ENCODE peak calls at places on chromosomes 4 and X, in five cellular contexts. One of them, this sample, is unnamed.

GRCh38 chrX:47218920-47219815 is 687 bp downstream of the CDK16 start:
- DNase-seq in glutamatergic neuron: peak; percentile 67
- DNase-seq in CD14-positive monocyte: no peak
- DNase-seq in GM13977: peak; percentile 48
- DNase-seq in nephron progenitor cell: peak; percentile 62
- DNase-seq in this sample: peak; percentile 42

GRCh38 chr4:118033148-118034060 is 882 bp upstream of the NDST3 start:
- DNase-seq in glutamatergic neuron: peak; percentile 79
- DNase-seq in CD14-positive monocyte: no peak
- DNase-seq in GM13977: peak; percentile 22
- DNase-seq in nephron progenitor cell: peak; percentile 79
- DNase-seq in this sample: no peak

GRCh38 chrX:97740886-97741285 is 857.2 kb downstream of the RPA4 start:
- DNase-seq in glutamatergic neuron: no peak
- DNase-seq in CD14-positive monocyte: no peak
- DNase-seq in GM13977: no peak
- DNase-seq in nephron progenitor cell: no peak
- DNase-seq in this sample: no peak

GRCh38 chrX:53156207-53156596 is 62.3 kb downstream of the KANTR start:
- DNase-seq in glutamatergic neuron: no peak
- DNase-seq in CD14-positive monocyte: no peak
- DNase-seq in GM13977: no peak
- DNase-seq in nephron progenitor cell: no peak
- DNase-seq in this sample: no peak

GRCh38 chr4:176222149-176222548 is 26.8 kb upstream of the SPATA4 start:
- DNase-seq in glutamatergic neuron: no peak
- DNase-seq in CD14-positive monocyte: no peak
- DNase-seq in GM13977: no peak
- DNase-seq in nephron progenitor cell: no peak
- DNase-seq in this sample: no peak

GRCh38 chr4:153341575-153342090 is 2.9 kb upstream of the MND1 start:
- DNase-seq in glutamatergic neuron: no peak
- DNase-seq in CD14-positive monocyte: no peak
- DNase-seq in GM13977: no peak
- DNase-seq in nephron progenitor cell: no peak
- DNase-seq in this sample: no peak

GRCh38 chr4:110621839-110622751 is 782 bp downstream of the PITX2 start:
- DNase-seq in glutamatergic neuron: no peak
- DNase-seq in CD14-positive monocyte: no peak
- DNase-seq in GM13977: peak; percentile 36
- DNase-seq in nephron progenitor cell: peak; percentile 60
- DNase-seq in this sample: no peak

GRCh38 chr4:182795446-182796238 is 121.5 kb downstream of the DCTD start:
- DNase-seq in glutamatergic neuron: no peak
- DNase-seq in CD14-positive monocyte: no peak
- DNase-seq in GM13977: no peak
- DNase-seq in nephron progenitor cell: no peak
- DNase-seq in this sample: no peak

GRCh38 chr4:8118035-8118434 is 40.6 kb downstream of the ABLIM2 start:
- DNase-seq in glutamatergic neuron: no peak
- DNase-seq in CD14-positive monocyte: no peak
- DNase-seq in GM13977: no peak
- DNase-seq in nephron progenitor cell: no peak
- DNase-seq in this sample: no peak

GRCh38 chrX:71615954-71616353 is 2.4 kb downstream of the CXCR3 start:
- DNase-seq in glutamatergic neuron: no peak
- DNase-seq in CD14-positive monocyte: no peak
- DNase-seq in GM13977: no peak
- DNase-seq in nephron progenitor cell: no peak
- DNase-seq in this sample: no peak

GRCh38 chr4:80911458-80911857 is 119.0 kb upstream of the BMP3 start:
- DNase-seq in glutamatergic neuron: no peak
- DNase-seq in CD14-positive monocyte: no peak
- DNase-seq in GM13977: no peak
- DNase-seq in nephron progenitor cell: no peak
- DNase-seq in this sample: no peak

GRCh38 chr4:177057191-177057590 is 252.5 kb upstream of the NEIL3 start:
- DNase-seq in glutamatergic neuron: no peak
- DNase-seq in CD14-positive monocyte: no peak
- DNase-seq in GM13977: no peak
- DNase-seq in nephron progenitor cell: no peak
- DNase-seq in this sample: no peak

GRCh38 chr4:186727977-186728519 is 4.4 kb upstream of the FAT1 start:
- DNase-seq in glutamatergic neuron: no peak
- DNase-seq in CD14-positive monocyte: no peak
- DNase-seq in GM13977: no peak
- DNase-seq in nephron progenitor cell: peak; percentile 29
- DNase-seq in this sample: no peak

GRCh38 chrX:130301405-130301804 is 32.7 kb upstream of the ZNF280C start:
- DNase-seq in glutamatergic neuron: no peak
- DNase-seq in CD14-positive monocyte: no peak
- DNase-seq in GM13977: no peak
- DNase-seq in nephron progenitor cell: no peak
- DNase-seq in this sample: no peak

GRCh38 chr4:81039351-81040174 is 9.1 kb downstream of the BMP3 start:
- DNase-seq in glutamatergic neuron: no peak
- DNase-seq in CD14-positive monocyte: no peak
- DNase-seq in GM13977: no peak
- DNase-seq in nephron progenitor cell: no peak
- DNase-seq in this sample: no peak

GRCh38 chrX:132367984-132368383 is 120.9 kb downstream of the MBNL3 start:
- DNase-seq in glutamatergic neuron: no peak
- DNase-seq in CD14-positive monocyte: no peak
- DNase-seq in GM13977: no peak
- DNase-seq in nephron progenitor cell: no peak
- DNase-seq in this sample: no peak

GRCh38 chrX:101230636-101231035 is 11.1 kb downstream of the DRP2 start:
- DNase-seq in glutamatergic neuron: no peak
- DNase-seq in CD14-positive monocyte: no peak
- DNase-seq in GM13977: no peak
- DNase-seq in nephron progenitor cell: no peak
- DNase-seq in this sample: no peak

GRCh38 chrX:77814210-77814609 is 28.2 kb upstream of the ATRX start:
- DNase-seq in glutamatergic neuron: no peak
- DNase-seq in CD14-positive monocyte: no peak
- DNase-seq in GM13977: no peak
- DNase-seq in nephron progenitor cell: no peak
- DNase-seq in this sample: peak; percentile 18

GRCh38 chr4:151739118-151739517 is 21.7 kb downstream of the GATB start:
- DNase-seq in glutamatergic neuron: no peak
- DNase-seq in CD14-positive monocyte: no peak
- DNase-seq in GM13977: no peak
- DNase-seq in nephron progenitor cell: no peak
- DNase-seq in this sample: no peak

GRCh38 chrX:20252392-20253231 is 14.1 kb downstream of the RPS6KA3 start:
- DNase-seq in glutamatergic neuron: peak; percentile 70
- DNase-seq in CD14-positive monocyte: peak; percentile 58
- DNase-seq in GM13977: peak; percentile 19
- DNase-seq in nephron progenitor cell: peak; percentile 35
- DNase-seq in this sample: peak; percentile 16

GRCh38 chr4:8876982-8877779 is 5.5 kb upstream of the HMX1 start:
- DNase-seq in glutamatergic neuron: no peak
- DNase-seq in CD14-positive monocyte: no peak
- DNase-seq in GM13977: no peak
- DNase-seq in nephron progenitor cell: no peak
- DNase-seq in this sample: no peak

GRCh38 chr4:5051692-5052423 is 578 bp downstream of the STK32B start:
- DNase-seq in glutamatergic neuron: no peak
- DNase-seq in CD14-positive monocyte: peak; percentile 53
- DNase-seq in GM13977: peak; percentile 31
- DNase-seq in nephron progenitor cell: no peak
- DNase-seq in this sample: no peak

GRCh38 chrX:23387826-23388225 is 53.2 kb downstream of the PTCHD1 start:
- DNase-seq in glutamatergic neuron: no peak
- DNase-seq in CD14-positive monocyte: no peak
- DNase-seq in GM13977: no peak
- DNase-seq in nephron progenitor cell: no peak
- DNase-seq in this sample: no peak

GRCh38 chr4:102625232-102625930 is 124.2 kb downstream of the NFKB1 start:
- DNase-seq in glutamatergic neuron: no peak
- DNase-seq in CD14-positive monocyte: peak; percentile 59
- DNase-seq in GM13977: peak; percentile 65
- DNase-seq in nephron progenitor cell: no peak
- DNase-seq in this sample: peak; percentile 77

GRCh38 chr4:184255361-184255760 is 37.7 kb upstream of the ENPP6 start:
- DNase-seq in glutamatergic neuron: peak; percentile 48
- DNase-seq in CD14-positive monocyte: no peak
- DNase-seq in GM13977: no peak
- DNase-seq in nephron progenitor cell: no peak
- DNase-seq in this sample: no peak

GRCh38 chr4:96260071-96260682 is 420.3 kb downstream of the PDHA2 start:
- DNase-seq in glutamatergic neuron: no peak
- DNase-seq in CD14-positive monocyte: no peak
- DNase-seq in GM13977: no peak
- DNase-seq in nephron progenitor cell: no peak
- DNase-seq in this sample: no peak

GRCh38 chrX:13254076-13254785 is 65.6 kb downstream of the ATXN3L start:
- DNase-seq in glutamatergic neuron: no peak
- DNase-seq in CD14-positive monocyte: no peak
- DNase-seq in GM13977: peak; percentile 21
- DNase-seq in nephron progenitor cell: no peak
- DNase-seq in this sample: peak; percentile 14

GRCh38 chr4:76199664-76200211 is 13.9 kb downstream of the SCARB2 start:
- DNase-seq in glutamatergic neuron: no peak
- DNase-seq in CD14-positive monocyte: no peak
- DNase-seq in GM13977: peak; percentile 34
- DNase-seq in nephron progenitor cell: no peak
- DNase-seq in this sample: peak; percentile 60

GRCh38 chrX:38249965-38250364 is 29.3 kb upstream of the SRPX start:
- DNase-seq in glutamatergic neuron: no peak
- DNase-seq in CD14-positive monocyte: no peak
- DNase-seq in GM13977: no peak
- DNase-seq in nephron progenitor cell: no peak
- DNase-seq in this sample: no peak

GRCh38 chr4:19927381-19927780 is 324.3 kb upstream of the SLIT2 start:
- DNase-seq in glutamatergic neuron: no peak
- DNase-seq in CD14-positive monocyte: no peak
- DNase-seq in GM13977: no peak
- DNase-seq in nephron progenitor cell: no peak
- DNase-seq in this sample: no peak

GRCh38 chrX:149527705-149528104 is 13.1 kb upstream of the EOLA1 start:
- DNase-seq in glutamatergic neuron: no peak
- DNase-seq in CD14-positive monocyte: no peak
- DNase-seq in GM13977: no peak
- DNase-seq in nephron progenitor cell: no peak
- DNase-seq in this sample: no peak

GRCh38 chr4:30429813-30430466 is 290.2 kb upstream of the PCDH7 start:
- DNase-seq in glutamatergic neuron: no peak
- DNase-seq in CD14-positive monocyte: no peak
- DNase-seq in GM13977: no peak
- DNase-seq in nephron progenitor cell: no peak
- DNase-seq in this sample: no peak

GRCh38 chr4:139875456-139875855 is 209.8 kb downstream of the MGST2 start:
- DNase-seq in glutamatergic neuron: peak; percentile 31
- DNase-seq in CD14-positive monocyte: no peak
- DNase-seq in GM13977: no peak
- DNase-seq in nephron progenitor cell: peak; percentile 26
- DNase-seq in this sample: no peak

GRCh38 chr4:153332936-153333335 is 11.6 kb upstream of the MND1 start:
- DNase-seq in glutamatergic neuron: no peak
- DNase-seq in CD14-positive monocyte: no peak
- DNase-seq in GM13977: no peak
- DNase-seq in nephron progenitor cell: no peak
- DNase-seq in this sample: no peak

GRCh38 chrX:39764441-39764914 is 333.3 kb downstream of the BCOR start:
- DNase-seq in glutamatergic neuron: no peak
- DNase-seq in CD14-positive monocyte: no peak
- DNase-seq in GM13977: no peak
- DNase-seq in nephron progenitor cell: no peak
- DNase-seq in this sample: no peak

GRCh38 chr4:94758141-94758699 is 465 bp downstream of the BMPR1B start:
- DNase-seq in glutamatergic neuron: peak; percentile 72
- DNase-seq in CD14-positive monocyte: no peak
- DNase-seq in GM13977: no peak
- DNase-seq in nephron progenitor cell: peak; percentile 71
- DNase-seq in this sample: peak; percentile 8

GRCh38 chr4:176761872-176762271 is 30.9 kb downstream of the VEGFC start:
- DNase-seq in glutamatergic neuron: no peak
- DNase-seq in CD14-positive monocyte: no peak
- DNase-seq in GM13977: no peak
- DNase-seq in nephron progenitor cell: no peak
- DNase-seq in this sample: no peak

DNA sequence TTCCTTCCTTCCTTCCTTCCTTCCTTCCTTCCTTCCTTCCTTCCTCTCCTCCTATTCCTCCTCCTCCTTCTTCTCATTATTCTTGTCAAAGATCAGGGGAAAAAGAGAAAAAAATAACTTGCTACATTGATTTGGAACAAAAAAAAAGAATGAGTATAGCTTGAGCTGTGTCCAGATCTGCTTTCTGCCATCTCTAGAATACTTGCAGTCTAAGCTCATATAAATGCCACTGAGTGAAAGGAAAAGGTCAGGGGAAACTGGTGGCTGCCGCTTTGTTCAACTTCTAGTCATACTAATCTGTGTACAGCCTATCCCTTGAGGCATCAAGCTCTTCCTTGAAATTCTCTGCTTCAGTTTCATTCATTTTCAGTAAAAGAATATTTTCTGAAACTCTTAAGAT is 28.3 kb upstream of the EPHA5 start:
- DNase-seq in glutamatergic neuron: no peak
- DNase-seq in CD14-positive monocyte: no peak
- DNase-seq in GM13977: no peak
- DNase-seq in nephron progenitor cell: no peak
- DNase-seq in this sample: no peak
- TF ChIP-seq CTCF in glutamatergic neuron: no peak
- TF ChIP-seq CTCF in CD14-positive monocyte: no peak
- TF ChIP-seq CTCF in GM13977: no peak
- TF ChIP-seq CTCF in nephron progenitor cell: no peak
- TF ChIP-seq CTCF in this sample: no peak

GRCh38 chr4:104859601-104860000 is 287.1 kb upstream of the TET2 start:
- DNase-seq in glutamatergic neuron: no peak
- DNase-seq in CD14-positive monocyte: no peak
- DNase-seq in GM13977: no peak
- DNase-seq in nephron progenitor cell: peak; percentile 8
- DNase-seq in this sample: no peak
- TF ChIP-seq CTCF in glutamatergic neuron: no peak
- TF ChIP-seq CTCF in CD14-positive monocyte: no peak
- TF ChIP-seq CTCF in GM13977: no peak
- TF ChIP-seq CTCF in nephron progenitor cell: no peak
- TF ChIP-seq CTCF in this sample: no peak

GRCh38 chr4:154349829-154350228 is 141.8 kb downstream of the DCHS2 start:
- DNase-seq in glutamatergic neuron: no peak
- DNase-seq in CD14-positive monocyte: no peak
- DNase-seq in GM13977: no peak
- DNase-seq in nephron progenitor cell: no peak
- DNase-seq in this sample: no peak
- TF ChIP-seq CTCF in glutamatergic neuron: peak; percentile 29
- TF ChIP-seq CTCF in CD14-positive monocyte: peak; percentile 6
- TF ChIP-seq CTCF in GM13977: peak; percentile 45
- TF ChIP-seq CTCF in nephron progenitor cell: peak; percentile 43
- TF ChIP-seq CTCF in this sample: peak; percentile 23

DNA sequence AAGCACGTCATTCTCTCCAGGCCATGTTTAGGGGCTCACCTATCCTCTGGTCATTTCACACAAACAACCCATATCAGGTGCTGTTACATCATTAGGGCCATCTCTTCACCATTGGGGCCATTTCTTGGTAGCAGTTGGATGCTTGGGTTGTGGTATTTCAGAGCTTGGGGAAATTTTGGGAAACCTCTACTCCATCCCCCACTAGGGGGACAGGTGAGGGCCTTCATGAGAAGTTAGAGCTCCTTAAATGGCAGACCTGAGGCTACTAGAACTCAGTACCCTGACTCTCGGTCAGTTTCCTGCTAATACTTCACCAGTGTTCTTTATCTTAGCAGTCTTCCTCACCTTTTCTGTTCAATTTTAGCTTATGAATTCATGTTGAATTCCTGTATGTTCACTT is 50.2 kb downstream of the ZNF827 start:
- DNase-seq in glutamatergic neuron: no peak
- DNase-seq in CD14-positive monocyte: no peak
- DNase-seq in GM13977: no peak
- DNase-seq in nephron progenitor cell: no peak
- DNase-seq in this sample: no peak
- TF ChIP-seq CTCF in glutamatergic neuron: no peak
- TF ChIP-seq CTCF in CD14-positive monocyte: no peak
- TF ChIP-seq CTCF in GM13977: no peak
- TF ChIP-seq CTCF in nephron progenitor cell: no peak
- TF ChIP-seq CTCF in this sample: no peak